ENCODE peak calls at places on chromosomes 11 and 22, in ten cellular contexts. One of them, this sample, is unnamed. For H3K9me3 and H3K4me1, the result is how much of the 10 kb centered on the place peaks cover.

GRCh38 chr11:1127664-1128162 is 30.0 kb upstream of the MUC5AC start:
- DNase-seq in GM23248: no peak
- DNase-seq in CD4-positive, alpha-beta memory T cell: no peak
- DNase-seq in A549: no peak
- DNase-seq in naive thymus-derived CD4-positive, alpha-beta T cell: no peak
- DNase-seq in psoas muscle: no peak
- DNase-seq in effector memory CD4-positive, alpha-beta T cell: no peak
- DNase-seq in heart right ventricle: no peak
- DNase-seq in heart left ventricle: no peak
- DNase-seq in pancreas: peak
- DNase-seq in this sample: no peak

GRCh38 chr11:17531818-17532131 is 12.4 kb downstream of the USH1C start:
- DNase-seq in heart right ventricle: no peak
- DNase-seq in effector memory CD4-positive, alpha-beta T cell: no peak
- DNase-seq in A549: no peak
- DNase-seq in naive thymus-derived CD4-positive, alpha-beta T cell: no peak
- DNase-seq in GM23248: peak
- DNase-seq in heart left ventricle: no peak
- DNase-seq in pancreas: no peak
- DNase-seq in CD4-positive, alpha-beta memory T cell: no peak
- DNase-seq in psoas muscle: no peak
- DNase-seq in this sample: no peak

GRCh38 chr11:868394-868793 is 25.7 kb downstream of the TSPAN4 start:
- DNase-seq in naive thymus-derived CD4-positive, alpha-beta T cell: no peak
- DNase-seq in effector memory CD4-positive, alpha-beta T cell: no peak
- DNase-seq in psoas muscle: no peak
- DNase-seq in CD4-positive, alpha-beta memory T cell: no peak
- DNase-seq in A549: no peak
- DNase-seq in heart left ventricle: no peak
- DNase-seq in GM23248: no peak
- DNase-seq in pancreas: peak
- DNase-seq in heart right ventricle: no peak
- DNase-seq in this sample: no peak

GRCh38 chr11:70416881-70417280 is 18.6 kb downstream of the CTTN start:
- DNase-seq in GM23248: no peak
- DNase-seq in naive thymus-derived CD4-positive, alpha-beta T cell: no peak
- DNase-seq in heart right ventricle: no peak
- DNase-seq in pancreas: no peak
- DNase-seq in CD4-positive, alpha-beta memory T cell: no peak
- DNase-seq in effector memory CD4-positive, alpha-beta T cell: no peak
- DNase-seq in heart left ventricle: no peak
- DNase-seq in psoas muscle: no peak
- DNase-seq in A549: no peak
- DNase-seq in this sample: no peak

GRCh38 chr11:16873289-16873688 is 134.8 kb downstream of the C11orf58 start:
- DNase-seq in heart left ventricle: no peak
- DNase-seq in CD4-positive, alpha-beta memory T cell: no peak
- DNase-seq in A549: no peak
- DNase-seq in heart right ventricle: no peak
- DNase-seq in GM23248: no peak
- DNase-seq in effector memory CD4-positive, alpha-beta T cell: no peak
- DNase-seq in pancreas: no peak
- DNase-seq in naive thymus-derived CD4-positive, alpha-beta T cell: no peak
- DNase-seq in psoas muscle: no peak
- DNase-seq in this sample: no peak

GRCh38 chr22:20656902-20657836 is 116.7 kb upstream of the SERPIND1 start:
- DNase-seq in psoas muscle: no peak
- DNase-seq in CD4-positive, alpha-beta memory T cell: no peak
- DNase-seq in GM23248: no peak
- DNase-seq in naive thymus-derived CD4-positive, alpha-beta T cell: no peak
- DNase-seq in pancreas: no peak
- DNase-seq in heart left ventricle: no peak
- DNase-seq in effector memory CD4-positive, alpha-beta T cell: no peak
- DNase-seq in A549: no peak
- DNase-seq in heart right ventricle: no peak
- DNase-seq in this sample: no peak

GRCh38 chr11:2093575-2094353 is 45.4 kb downstream of the IGF2 start:
- DNase-seq in naive thymus-derived CD4-positive, alpha-beta T cell: no peak
- DNase-seq in CD4-positive, alpha-beta memory T cell: no peak
- DNase-seq in psoas muscle: peak
- DNase-seq in GM23248: peak
- DNase-seq in effector memory CD4-positive, alpha-beta T cell: no peak
- DNase-seq in A549: no peak
- DNase-seq in heart right ventricle: peak
- DNase-seq in heart left ventricle: no peak
- DNase-seq in pancreas: peak
- DNase-seq in this sample: no peak

GRCh38 chr11:114977596-114977995 is 299.3 kb downstream of the NXPE2 start:
- DNase-seq in pancreas: no peak
- DNase-seq in psoas muscle: no peak
- DNase-seq in CD4-positive, alpha-beta memory T cell: no peak
- DNase-seq in GM23248: no peak
- DNase-seq in A549: no peak
- DNase-seq in naive thymus-derived CD4-positive, alpha-beta T cell: no peak
- DNase-seq in heart left ventricle: no peak
- DNase-seq in heart right ventricle: no peak
- DNase-seq in effector memory CD4-positive, alpha-beta T cell: no peak
- DNase-seq in this sample: no peak

GRCh38 chr11:63667993-63668392 is 3.2 kb downstream of the ATL3 start:
- DNase-seq in psoas muscle: no peak
- DNase-seq in A549: peak
- DNase-seq in naive thymus-derived CD4-positive, alpha-beta T cell: no peak
- DNase-seq in heart left ventricle: no peak
- DNase-seq in heart right ventricle: no peak
- DNase-seq in CD4-positive, alpha-beta memory T cell: no peak
- DNase-seq in pancreas: no peak
- DNase-seq in GM23248: peak
- DNase-seq in effector memory CD4-positive, alpha-beta T cell: no peak
- DNase-seq in this sample: no peak

GRCh38 chr11:65425971-65426838 is 3.6 kb downstream of the NEAT1 start:
- DNase-seq in psoas muscle: no peak
- DNase-seq in GM23248: peak
- DNase-seq in A549: no peak
- DNase-seq in pancreas: no peak
- DNase-seq in naive thymus-derived CD4-positive, alpha-beta T cell: peak
- DNase-seq in CD4-positive, alpha-beta memory T cell: peak
- DNase-seq in heart right ventricle: no peak
- DNase-seq in effector memory CD4-positive, alpha-beta T cell: no peak
- DNase-seq in heart left ventricle: peak
- DNase-seq in this sample: no peak

GRCh38 chr22:30196141-30196866 is 50.3 kb downstream of the LIF start:
- DNase-seq in heart left ventricle: peak
- DNase-seq in heart right ventricle: peak
- DNase-seq in pancreas: no peak
- DNase-seq in naive thymus-derived CD4-positive, alpha-beta T cell: peak
- DNase-seq in psoas muscle: peak
- DNase-seq in CD4-positive, alpha-beta memory T cell: peak
- DNase-seq in GM23248: peak
- DNase-seq in effector memory CD4-positive, alpha-beta T cell: no peak
- DNase-seq in A549: peak
- DNase-seq in this sample: peak
- H3K27ac ChIP-seq in heart left ventricle: peak
- H3K27ac ChIP-seq in heart right ventricle: peak
- H3K27ac ChIP-seq in pancreas: no peak
- H3K27ac ChIP-seq in naive thymus-derived CD4-positive, alpha-beta T cell: no peak
- H3K27ac ChIP-seq in psoas muscle: peak
- H3K27ac ChIP-seq in CD4-positive, alpha-beta memory T cell: peak
- H3K27ac ChIP-seq in GM23248: peak
- H3K27ac ChIP-seq in effector memory CD4-positive, alpha-beta T cell: peak
- H3K27ac ChIP-seq in A549: peak
- H3K27ac ChIP-seq in this sample: peak

GRCh38 chr11:101341578-101341977 is 212.0 kb upstream of the PGR start:
- DNase-seq in pancreas: no peak
- DNase-seq in naive thymus-derived CD4-positive, alpha-beta T cell: no peak
- DNase-seq in CD4-positive, alpha-beta memory T cell: no peak
- DNase-seq in heart right ventricle: no peak
- DNase-seq in psoas muscle: no peak
- DNase-seq in effector memory CD4-positive, alpha-beta T cell: no peak
- DNase-seq in GM23248: no peak
- DNase-seq in A549: no peak
- DNase-seq in heart left ventricle: no peak
- DNase-seq in this sample: no peak

GRCh38 chr11:101348786-101349185 is 219.2 kb upstream of the PGR start:
- DNase-seq in pancreas: no peak
- DNase-seq in heart left ventricle: no peak
- DNase-seq in psoas muscle: no peak
- DNase-seq in GM23248: no peak
- DNase-seq in heart right ventricle: no peak
- DNase-seq in CD4-positive, alpha-beta memory T cell: no peak
- DNase-seq in naive thymus-derived CD4-positive, alpha-beta T cell: no peak
- DNase-seq in A549: no peak
- DNase-seq in effector memory CD4-positive, alpha-beta T cell: no peak
- DNase-seq in this sample: no peak

GRCh38 chr11:101346591-101346990 is 217.0 kb upstream of the PGR start:
- DNase-seq in CD4-positive, alpha-beta memory T cell: no peak
- DNase-seq in heart left ventricle: no peak
- DNase-seq in naive thymus-derived CD4-positive, alpha-beta T cell: no peak
- DNase-seq in effector memory CD4-positive, alpha-beta T cell: no peak
- DNase-seq in psoas muscle: no peak
- DNase-seq in heart right ventricle: no peak
- DNase-seq in GM23248: peak
- DNase-seq in pancreas: no peak
- DNase-seq in A549: no peak
- DNase-seq in this sample: no peak

GRCh38 chr11:101342307-101342706 is 212.7 kb upstream of the PGR start:
- DNase-seq in heart left ventricle: no peak
- DNase-seq in heart right ventricle: no peak
- DNase-seq in effector memory CD4-positive, alpha-beta T cell: no peak
- DNase-seq in GM23248: no peak
- DNase-seq in pancreas: no peak
- DNase-seq in naive thymus-derived CD4-positive, alpha-beta T cell: no peak
- DNase-seq in psoas muscle: no peak
- DNase-seq in A549: no peak
- DNase-seq in CD4-positive, alpha-beta memory T cell: no peak
- DNase-seq in this sample: no peak

GRCh38 chr11:101345891-101346290 is 216.3 kb upstream of the PGR start:
- DNase-seq in naive thymus-derived CD4-positive, alpha-beta T cell: no peak
- DNase-seq in psoas muscle: no peak
- DNase-seq in heart right ventricle: no peak
- DNase-seq in A549: no peak
- DNase-seq in heart left ventricle: no peak
- DNase-seq in pancreas: no peak
- DNase-seq in CD4-positive, alpha-beta memory T cell: no peak
- DNase-seq in effector memory CD4-positive, alpha-beta T cell: no peak
- DNase-seq in GM23248: no peak
- DNase-seq in this sample: no peak
- H3K9me3 ChIP-seq in naive thymus-derived CD4-positive, alpha-beta T cell: under half
- H3K9me3 ChIP-seq in psoas muscle: under half
- H3K9me3 ChIP-seq in heart right ventricle: under half
- H3K9me3 ChIP-seq in A549: under half
- H3K9me3 ChIP-seq in heart left ventricle: under half
- H3K9me3 ChIP-seq in pancreas: under half
- H3K9me3 ChIP-seq in CD4-positive, alpha-beta memory T cell: under half
- H3K9me3 ChIP-seq in effector memory CD4-positive, alpha-beta T cell: under half
- H3K9me3 ChIP-seq in GM23248: under half
- H3K9me3 ChIP-seq in this sample: under half

GRCh38 chr11:35145249-35145648 is 6.3 kb downstream of the CD44 start:
- DNase-seq in effector memory CD4-positive, alpha-beta T cell: no peak
- DNase-seq in heart left ventricle: no peak
- DNase-seq in pancreas: no peak
- DNase-seq in GM23248: peak
- DNase-seq in CD4-positive, alpha-beta memory T cell: no peak
- DNase-seq in A549: no peak
- DNase-seq in heart right ventricle: no peak
- DNase-seq in naive thymus-derived CD4-positive, alpha-beta T cell: no peak
- DNase-seq in psoas muscle: peak
- DNase-seq in this sample: no peak

GRCh38 chr11:35144811-35145210 is 5.8 kb downstream of the CD44 start:
- DNase-seq in CD4-positive, alpha-beta memory T cell: no peak
- DNase-seq in heart right ventricle: no peak
- DNase-seq in A549: no peak
- DNase-seq in naive thymus-derived CD4-positive, alpha-beta T cell: no peak
- DNase-seq in psoas muscle: no peak
- DNase-seq in effector memory CD4-positive, alpha-beta T cell: no peak
- DNase-seq in GM23248: peak
- DNase-seq in pancreas: no peak
- DNase-seq in heart left ventricle: no peak
- DNase-seq in this sample: peak

GRCh38 chr11:35142481-35143207 is 3.7 kb downstream of the CD44 start:
- DNase-seq in effector memory CD4-positive, alpha-beta T cell: no peak
- DNase-seq in heart left ventricle: no peak
- DNase-seq in psoas muscle: no peak
- DNase-seq in GM23248: peak
- DNase-seq in pancreas: no peak
- DNase-seq in heart right ventricle: no peak
- DNase-seq in A549: no peak
- DNase-seq in naive thymus-derived CD4-positive, alpha-beta T cell: peak
- DNase-seq in CD4-positive, alpha-beta memory T cell: no peak
- DNase-seq in this sample: no peak

GRCh38 chr11:35144103-35144741 is 5.3 kb downstream of the CD44 start:
- DNase-seq in CD4-positive, alpha-beta memory T cell: peak
- DNase-seq in psoas muscle: no peak
- DNase-seq in heart right ventricle: no peak
- DNase-seq in heart left ventricle: no peak
- DNase-seq in pancreas: no peak
- DNase-seq in naive thymus-derived CD4-positive, alpha-beta T cell: peak
- DNase-seq in effector memory CD4-positive, alpha-beta T cell: peak
- DNase-seq in GM23248: peak
- DNase-seq in A549: no peak
- DNase-seq in this sample: peak

DNA sequence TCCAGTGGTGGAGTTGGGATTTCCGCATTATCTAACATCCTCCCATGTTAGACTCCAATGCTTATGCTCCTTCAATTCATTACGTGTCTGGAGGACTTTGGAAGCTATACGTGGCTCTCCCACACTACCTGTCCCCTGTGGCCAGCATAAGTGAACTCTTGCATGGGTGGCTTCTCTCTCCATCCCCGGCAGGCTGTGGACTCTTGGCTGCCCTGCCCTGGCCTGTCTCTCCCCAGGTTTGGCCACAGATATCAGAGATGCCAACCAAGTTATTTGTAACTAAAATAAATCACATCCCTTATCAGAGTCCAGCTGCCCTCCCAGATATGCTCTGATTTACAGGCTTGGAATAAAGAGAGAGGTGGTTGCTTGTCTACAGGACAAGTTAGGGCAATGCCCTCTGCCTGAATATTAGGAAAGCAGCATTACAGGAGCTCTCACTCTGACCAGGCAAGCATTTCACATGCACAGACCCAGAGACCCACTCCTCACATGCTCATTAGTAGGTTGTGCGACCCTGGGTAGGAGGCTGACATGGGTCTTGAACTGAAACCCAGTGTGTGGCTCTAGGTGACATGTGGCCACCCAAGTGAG is 4.6 kb downstream of the CD44 start:
- DNase-seq in psoas muscle: no peak
- DNase-seq in GM23248: peak
- DNase-seq in heart right ventricle: no peak
- DNase-seq in pancreas: no peak
- DNase-seq in heart left ventricle: no peak
- DNase-seq in A549: no peak
- DNase-seq in CD4-positive, alpha-beta memory T cell: no peak
- DNase-seq in naive thymus-derived CD4-positive, alpha-beta T cell: no peak
- DNase-seq in effector memory CD4-positive, alpha-beta T cell: no peak
- DNase-seq in this sample: no peak
- H3K4me1 ChIP-seq in psoas muscle: under half
- H3K4me1 ChIP-seq in GM23248: half or more
- H3K4me1 ChIP-seq in heart right ventricle: half or more
- H3K4me1 ChIP-seq in pancreas: under half
- H3K4me1 ChIP-seq in heart left ventricle: under half
- H3K4me1 ChIP-seq in A549: half or more
- H3K4me1 ChIP-seq in CD4-positive, alpha-beta memory T cell: half or more
- H3K4me1 ChIP-seq in naive thymus-derived CD4-positive, alpha-beta T cell: half or more
- H3K4me1 ChIP-seq in effector memory CD4-positive, alpha-beta T cell: half or more
- H3K4me1 ChIP-seq in this sample: under half

GRCh38 chr11:13013054-13013488 is 4.0 kb downstream of the RASSF10 start:
- DNase-seq in psoas muscle: no peak
- DNase-seq in pancreas: no peak
- DNase-seq in heart left ventricle: no peak
- DNase-seq in naive thymus-derived CD4-positive, alpha-beta T cell: no peak
- DNase-seq in CD4-positive, alpha-beta memory T cell: no peak
- DNase-seq in A549: no peak
- DNase-seq in effector memory CD4-positive, alpha-beta T cell: no peak
- DNase-seq in heart right ventricle: no peak
- DNase-seq in GM23248: no peak
- DNase-seq in this sample: no peak
- H3K27ac ChIP-seq in psoas muscle: no peak
- H3K27ac ChIP-seq in pancreas: no peak
- H3K27ac ChIP-seq in heart left ventricle: no peak
- H3K27ac ChIP-seq in naive thymus-derived CD4-positive, alpha-beta T cell: no peak
- H3K27ac ChIP-seq in CD4-positive, alpha-beta memory T cell: no peak
- H3K27ac ChIP-seq in A549: peak
- H3K27ac ChIP-seq in effector memory CD4-positive, alpha-beta T cell: no peak
- H3K27ac ChIP-seq in heart right ventricle: no peak
- H3K27ac ChIP-seq in GM23248: no peak
- H3K27ac ChIP-seq in this sample: no peak

This sample was measured in lung.